ENCODE peak calls at places on chromosomes 6 and 20, in eight cellular contexts. X, E, T, M, L, O, D and Q are unnamed samples.

GRCh38 chr20:6623989-6624388 is 143.5 kb upstream of the BMP2 start:
- DNase-seq in X (no peak), E (no peak), T (no peak), M (no peak), L (no peak), O (no peak), D (peak; percentile 79), Q (no peak)

GRCh38 chr6:1627884-1628550 is 18.3 kb downstream of the FOXC1 start:
- DNase-seq in X (no peak), E (peak; percentile 51), T (no peak), M (no peak), L (no peak), O (no peak), D (no peak), Q (no peak)

GRCh38 chr20:22684072-22684762 is 99.8 kb upstream of the FOXA2 start:
- DNase-seq in X (no peak), E (peak; percentile 43), T (peak; percentile 62), M (peak; percentile 67), L (peak; percentile 86), O (no peak), D (peak; percentile 95), Q (peak; percentile 85)

GRCh38 chr6:148436466-148436865 is 93.8 kb downstream of the SASH1 start:
- DNase-seq in X (no peak), E (no peak), T (no peak), M (no peak), L (no peak), O (no peak), D (no peak), Q (no peak)

GRCh38 chr20:38843346-38843745 is 37.8 kb downstream of the PPP1R16B start:
- DNase-seq in X (no peak), E (peak; percentile 28), T (no peak), M (peak; percentile 36), L (no peak), O (no peak), D (no peak), Q (no peak)

GRCh38 chr20:53737404-53738038 is 143.9 kb upstream of the ZNF217 start:
- DNase-seq in X (no peak), E (no peak), T (no peak), M (no peak), L (peak; percentile 32), O (no peak), D (no peak), Q (no peak)

GRCh38 chr6:41648921-41649320 is 10.7 kb downstream of the MDFI start:
- DNase-seq in X (no peak), E (no peak), T (no peak), M (no peak), L (no peak), O (no peak), D (no peak), Q (no peak)

GRCh38 chr6:110944681-110945151 is 13.8 kb upstream of the GTF3C6 start:
- DNase-seq in X (no peak), E (no peak), T (no peak), M (no peak), L (peak; percentile 59), O (no peak), D (no peak), Q (no peak)

GRCh38 chr6:162056745-162057144 is 670.8 kb downstream of the PRKN start:
- DNase-seq in X (no peak), E (no peak), T (peak; percentile 69), M (no peak), L (peak; percentile 45), O (no peak), D (peak; percentile 72), Q (peak; percentile 46)

GRCh38 chr6:77653817-77654216 is 978 bp downstream of the MEI4 start:
- DNase-seq in X (no peak), E (no peak), T (no peak), M (no peak), L (no peak), O (no peak), D (no peak), Q (no peak)

GRCh38 chr6:37807656-37808055 is 11.9 kb upstream of the ZFAND3 start:
- DNase-seq in X (no peak), E (peak; percentile 72), T (no peak), M (no peak), L (no peak), O (no peak), D (peak; percentile 57), Q (peak; percentile 70)

GRCh38 chr20:61726979-61727378 is 338.7 kb downstream of the TAF4 start:
- DNase-seq in X (no peak), E (no peak), T (peak; percentile 6), M (no peak), L (no peak), O (no peak), D (no peak), Q (no peak)

GRCh38 chr20:61728786-61729365 is 336.8 kb downstream of the TAF4 start:
- DNase-seq in X (no peak), E (no peak), T (peak; percentile 17), M (no peak), L (no peak), O (no peak), D (no peak), Q (no peak)

GRCh38 chr20:61727761-61728160 is 337.9 kb downstream of the TAF4 start:
- DNase-seq in X (no peak), E (no peak), T (no peak), M (no peak), L (no peak), O (no peak), D (no peak), Q (no peak)

GRCh38 chr20:61725966-61726365 is 339.7 kb downstream of the TAF4 start:
- DNase-seq in X (no peak), E (no peak), T (peak; percentile 4), M (no peak), L (no peak), O (no peak), D (no peak), Q (no peak)

GRCh38 chr20:61728326-61728725 is 337.4 kb downstream of the TAF4 start:
- DNase-seq in X (no peak), E (no peak), T (no peak), M (no peak), L (no peak), O (no peak), D (no peak), Q (no peak)
- H3K4me1 ChIP-seq in X (no peaks in the 10 kb centered on the region), E (no peaks in the 10 kb centered on the region), T (no peaks in the 10 kb centered on the region), M (no peaks in the 10 kb centered on the region), L (no peaks in the 10 kb centered on the region), O (no peaks in the 10 kb centered on the region), D (no peaks in the 10 kb centered on the region), Q (no peaks in the 10 kb centered on the region)

DNA sequence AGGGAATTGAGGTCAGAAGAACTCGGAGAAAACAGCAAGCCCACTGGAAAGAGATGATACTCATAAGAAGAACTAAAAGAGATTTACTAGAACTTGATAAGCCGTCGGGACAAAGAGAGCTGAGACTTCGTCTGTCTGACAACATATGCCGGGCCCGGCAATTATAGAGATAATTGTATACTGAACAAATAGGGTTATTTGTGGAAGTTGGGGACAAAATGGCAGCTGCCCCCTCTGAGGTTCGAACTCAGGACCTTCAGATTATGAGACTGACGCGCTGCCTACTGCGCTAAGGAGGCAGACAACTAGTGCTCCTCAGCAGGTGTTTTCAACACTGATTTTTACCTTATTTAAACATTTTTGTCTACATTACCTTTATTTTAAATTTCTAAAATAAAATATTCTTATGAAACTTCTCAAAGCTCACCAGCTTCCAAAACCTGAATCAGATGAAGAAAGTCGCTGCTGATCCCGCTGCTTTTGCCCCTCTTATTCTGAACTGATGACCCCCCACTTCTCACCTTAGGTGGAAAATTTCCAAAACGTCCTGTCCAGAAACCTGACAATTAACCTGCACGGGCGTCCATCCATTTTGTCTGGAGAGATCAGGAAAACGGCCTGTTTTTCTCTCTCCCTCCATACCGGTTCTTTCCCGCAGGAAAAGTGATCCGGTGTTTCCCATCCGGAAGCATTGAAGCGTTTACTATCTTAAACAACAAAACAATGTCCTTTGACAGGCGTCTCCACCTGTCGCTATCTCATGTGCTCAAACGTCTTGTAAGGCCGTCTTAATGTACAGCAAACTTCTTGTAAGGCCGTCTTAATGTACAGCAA is 29.5 kb upstream of the TRIM27 start:
- DNase-seq in X (peak; percentile 20), E (peak; percentile 68), T (no peak), M (peak; percentile 74), L (peak; percentile 63), O (peak; percentile 18), D (peak; percentile 84), Q (no peak)
- H3K4me3 ChIP-seq in X (peak overlapping the region; percentile 45), E (peak overlapping the region; percentile 96), T (peak overlapping the region; percentile 5), M (peak overlapping the region; percentile 65), L (peak overlapping the region; percentile 43), O (peak overlapping the region; percentile 58), D (peak overlapping the region; percentile 97), Q (peak overlapping the region; percentile 25)

GRCh38 chr6:106512048-106512957 is 117.0 kb downstream of the RTN4IP1 start:
- DNase-seq in X (peak; percentile 55), E (peak; percentile 26), T (peak; percentile 70), M (peak; percentile 84), L (peak; percentile 44), O (peak; percentile 71), D (peak; percentile 84), Q (peak; percentile 26)

GRCh38 chr6:106511274-106512047 is 117.8 kb downstream of the RTN4IP1 start:
- DNase-seq in X (no peak), E (no peak), T (no peak), M (peak; percentile 42), L (peak; percentile 53), O (no peak), D (peak; percentile 81), Q (no peak)

GRCh38 chr6:106509420-106510089 is 119.7 kb downstream of the RTN4IP1 start:
- DNase-seq in X (no peak), E (no peak), T (no peak), M (peak; percentile 83), L (no peak), O (no peak), D (peak; percentile 71), Q (no peak)

GRCh38 chr6:106510090-106510970 is 119.0 kb downstream of the RTN4IP1 start:
- DNase-seq in X (no peak), E (no peak), T (peak; percentile 48), M (peak; percentile 92), L (peak; percentile 61), O (peak; percentile 35), D (peak; percentile 82), Q (peak; percentile 62)

DNA sequence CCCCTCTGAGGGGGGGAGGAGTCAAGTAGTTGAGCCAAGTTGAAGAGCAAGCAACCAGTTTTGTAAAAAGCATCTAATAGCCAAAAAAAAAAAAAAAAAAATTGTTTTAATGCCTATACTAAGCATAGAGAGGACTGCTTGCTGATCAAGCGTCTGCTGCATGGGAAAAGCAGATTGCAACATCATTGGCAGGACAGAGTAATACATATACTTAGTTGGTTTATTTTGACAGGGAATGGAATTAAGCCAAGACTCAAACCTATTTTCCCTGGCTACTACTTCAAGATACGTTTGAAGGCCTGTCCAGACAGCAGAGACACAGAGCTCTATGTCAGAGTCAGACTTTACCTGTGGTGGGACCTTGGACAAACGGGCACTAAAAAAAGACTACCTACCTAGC is 120.5 kb downstream of the RTN4IP1 start:
- DNase-seq in X (no peak), E (no peak), T (no peak), M (no peak), L (peak; percentile 79), O (no peak), D (no peak), Q (no peak)
- H3K4me1 ChIP-seq in X (peaks cover 29% of the 10 kb centered on the region), E (no peaks in the 10 kb centered on the region), T (peaks cover 15% of the 10 kb centered on the region), M (peaks cover 23% of the 10 kb centered on the region), L (peaks cover 9% of the 10 kb centered on the region), O (peaks cover 8% of the 10 kb centered on the region), D (peaks cover 3% of the 10 kb centered on the region), Q (peaks cover 18% of the 10 kb centered on the region)

DNA sequence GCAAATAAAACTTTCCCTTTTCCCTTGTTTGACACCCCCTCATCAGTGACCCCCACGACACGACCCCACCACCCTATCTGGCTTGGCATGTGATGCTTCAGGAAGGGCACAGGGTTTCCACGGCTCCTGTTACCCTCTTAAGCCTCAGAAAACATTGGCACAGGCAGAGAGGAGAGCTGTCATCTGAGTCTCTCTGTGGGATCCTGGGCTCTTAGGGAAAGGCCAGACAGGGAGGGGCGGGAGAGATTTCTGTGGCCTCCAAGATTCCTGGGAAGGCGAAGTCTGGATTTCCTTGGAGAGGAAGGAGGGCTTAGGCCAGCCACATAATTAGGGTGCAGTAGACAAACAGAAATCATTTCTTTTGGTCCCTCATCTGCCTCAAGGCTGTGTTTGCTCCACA is 191.7 kb upstream of the SNX9 start:
- DNase-seq in X (no peak), E (no peak), T (no peak), M (no peak), L (no peak), O (no peak), D (no peak), Q (no peak)
- H3K4me3 ChIP-seq in X (no peak overlapping the region), E (no peak overlapping the region), T (no peak overlapping the region), M (no peak overlapping the region), L (no peak overlapping the region), O (no peak overlapping the region), D (no peak overlapping the region), Q (no peak overlapping the region)